ENCODE peak calls at places on chromosomes 16 and 17, in six cellular contexts. G is A549, D is GM23248, B is aorta, Y is lower lobe of right lung, Q is spleen. C is an unnamed sample.
A peak's percentile ranks its signal among the peaks of the same experiment; 100 is the strongest.

GRCh38 chr16:30741461-30741914 is 6.7 kb upstream of the PHKG2 start:
- DNase-seq in G (peak; percentile 93), D (peak; percentile 91), B (no peak), Y (peak; percentile 78), Q (no peak), C (no peak)

GRCh38 chr17:15220785-15221184 is 44.3 kb downstream of the PMP22 start:
- DNase-seq in G (no peak), D (peak; percentile 41), B (no peak), Y (no peak), Q (no peak), C (no peak)

GRCh38 chr16:46736695-46737094 is 11.4 kb downstream of the MYLK3 start:
- DNase-seq in G (no peak), D (peak; percentile 34), B (peak; percentile 63), Y (no peak), Q (peak; percentile 48), C (no peak)

GRCh38 chr17:80395402-80396151 is 19.4 kb upstream of the ENDOV start:
- DNase-seq in G (no peak), D (peak; percentile 11), B (no peak), Y (no peak), Q (no peak), C (no peak)

GRCh38 chr17:50559674-50560184 is 786 bp upstream of the CACNA1G start:
- DNase-seq in G (peak; percentile 95), D (peak; percentile 83), B (peak; percentile 88), Y (peak; percentile 68), Q (no peak), C (peak; percentile 78)

GRCh38 chr16:69040144-69040909 is 65.1 kb upstream of the HAS3 start:
- DNase-seq in G (no peak), D (peak; percentile 68), B (no peak), Y (no peak), Q (no peak), C (no peak)

GRCh38 chr16:80984124-80984892 is 22.4 kb downstream of the CMC2 start:
- DNase-seq in G (no peak), D (no peak), B (no peak), Y (no peak), Q (no peak), C (no peak)

GRCh38 chr16:67718668-67719047 is 458 bp downstream of the GFOD2 start:
- DNase-seq in G (no peak), D (peak; percentile 36), B (no peak), Y (no peak), Q (no peak), C (no peak)

GRCh38 chr17:49849711-49850610 is 2.1 kb upstream of the TAC4 start:
- DNase-seq in G (no peak), D (no peak), B (peak; percentile 30), Y (no peak), Q (no peak), C (no peak)

GRCh38 chr17:2035549-2036490 is 5.9 kb downstream of the DPH1 start:
- DNase-seq in G (no peak), D (no peak), B (no peak), Y (no peak), Q (no peak), C (peak; percentile 56)

GRCh38 chr17:31431795-31432658 is 40.6 kb downstream of the RAB11FIP4 start:
- DNase-seq in G (no peak), D (no peak), B (peak; percentile 53), Y (no peak), Q (peak; percentile 50), C (no peak)

GRCh38 chr16:16025214-16025968 is 76.0 kb downstream of the ABCC1 start:
- DNase-seq in G (peak; percentile 38), D (peak; percentile 98), B (peak; percentile 74), Y (no peak), Q (no peak), C (no peak)

GRCh38 chr17:81147701-81148100 is 17.6 kb upstream of the PVALEF start:
- DNase-seq in G (no peak), D (no peak), B (no peak), Y (no peak), Q (no peak), C (no peak)

GRCh38 chr17:7476474-7476873 is 3.0 kb downstream of the ZBTB4 start:
- DNase-seq in G (peak; percentile 58), D (peak; percentile 82), B (no peak), Y (no peak), Q (no peak), C (peak; percentile 1)

GRCh38 chr16:50612849-50613198 is 64.6 kb downstream of the NKD1 start:
- DNase-seq in G (no peak), D (no peak), B (no peak), Y (no peak), Q (no peak), C (peak; percentile 18)
- H3K4me3 ChIP-seq in G (no peak overlapping the region), D (no peak overlapping the region), B (no peak overlapping the region), Y (no peak overlapping the region), Q (no peak overlapping the region), C (no peak overlapping the region)

GRCh38 chr17:77428901-77429734 is 288.3 kb downstream of the SEC14L1 start:
- DNase-seq in G (no peak), D (no peak), B (no peak), Y (no peak), Q (no peak), C (no peak)
- H3K27ac ChIP-seq in G (peak overlapping the region; percentile 75), D (peak overlapping the region; percentile 41), B (no peak overlapping the region), Y (peak overlapping the region; percentile 53), Q (peak overlapping the region; percentile 82), C (peak overlapping the region; percentile 23)

GRCh38 chr17:17827826-17828621 is 8.8 kb downstream of the SREBF1 start:
- DNase-seq in G (no peak), D (no peak), B (no peak), Y (no peak), Q (no peak), C (peak; percentile 43)
- H3K4me1 ChIP-seq in G (peaks cover 94% of the 10 kb centered on the region), D (peaks cover 19% of the 10 kb centered on the region), B (no peaks in the 10 kb centered on the region), Y (peaks cover 59% of the 10 kb centered on the region), Q (peaks cover 41% of the 10 kb centered on the region), C (peaks cover 18% of the 10 kb centered on the region)

GRCh38 chr16:566475-567361 is at the start of gene NHLRC4:
- DNase-seq in G (no peak), D (peak; percentile 63), B (no peak), Y (peak; percentile 69), Q (peak; percentile 94), C (peak; percentile 91)
- H3K4me3 ChIP-seq in G (no peak within 1 kb of the TSS), D (no peak within 1 kb of the TSS), B (no peak within 1 kb of the TSS), Y (peak within 1 kb of the TSS; percentile 50), Q (peak within 1 kb of the TSS; percentile 26), C (peak within 1 kb of the TSS; percentile 14)

GRCh38 chr17:40307691-40308289 is 1.2 kb upstream of the RARA start:
- DNase-seq in G (no peak), D (peak; percentile 50), B (no peak), Y (peak; percentile 51), Q (peak; percentile 83), C (no peak)

GRCh38 chr17:40307001-40307690 is 1.8 kb upstream of the RARA start:
- DNase-seq in G (no peak), D (peak; percentile 89), B (no peak), Y (no peak), Q (peak; percentile 81), C (no peak)

GRCh38 chr17:40304464-40304863 is 4.5 kb upstream of the RARA start:
- DNase-seq in G (no peak), D (peak; percentile 95), B (no peak), Y (no peak), Q (no peak), C (no peak)

GRCh38 chr17:40303706-40304450 is 5.1 kb upstream of the RARA start:
- DNase-seq in G (no peak), D (peak; percentile 96), B (no peak), Y (no peak), Q (no peak), C (no peak)

DNA sequence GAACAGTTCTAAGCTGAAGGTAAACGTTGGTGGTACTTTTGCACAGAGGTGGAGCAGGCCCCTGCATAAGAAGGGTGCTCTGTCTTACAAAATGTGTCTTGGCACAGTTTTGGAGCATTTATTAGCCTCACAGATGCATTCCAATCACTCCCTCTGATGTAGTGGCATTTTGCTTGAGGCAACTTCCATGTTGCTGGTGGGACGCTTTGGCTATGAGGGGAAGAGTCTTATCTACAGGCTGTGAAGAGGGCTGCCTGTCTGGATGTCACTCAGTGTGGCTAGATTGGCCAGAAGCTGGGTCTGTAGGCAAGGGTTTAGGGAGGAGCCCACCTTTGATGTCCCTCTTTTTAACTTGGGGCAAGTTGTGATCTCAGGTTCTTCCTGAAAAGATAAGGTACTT is 2.6 kb upstream of the RARA start:
- DNase-seq in G (no peak), D (peak; percentile 40), B (no peak), Y (no peak), Q (no peak), C (no peak)
- H3K27ac ChIP-seq in G (peak overlapping the region; percentile 97), D (peak overlapping the region; percentile 90), B (no peak overlapping the region), Y (peak overlapping the region; percentile 76), Q (peak overlapping the region; percentile 86), C (no peak overlapping the region)

GRCh38 chr17:57285681-57286080 is 29.4 kb downstream of the MSI2 start:
- DNase-seq in G (no peak), D (no peak), B (no peak), Y (no peak), Q (no peak), C (no peak)
- H3K4me1 ChIP-seq in G (no peaks in the 10 kb centered on the region), D (no peaks in the 10 kb centered on the region), B (peaks cover 2% of the 10 kb centered on the region), Y (no peaks in the 10 kb centered on the region), Q (peaks cover 29% of the 10 kb centered on the region), C (peaks cover 16% of the 10 kb centered on the region)

GRCh38 chr17:38885728-38886642 is 16.1 kb downstream of the LASP1 start:
- DNase-seq in G (no peak), D (peak; percentile 52), B (no peak), Y (no peak), Q (no peak), C (peak; percentile 33)
- H3K4me3 ChIP-seq in G (no peak overlapping the region), D (no peak overlapping the region), B (no peak overlapping the region), Y (no peak overlapping the region), Q (no peak overlapping the region), C (no peak overlapping the region)

C was measured in right cardiac atrium.